ENCODE peak calls at places on chromosome 5, in eight cellular contexts. One of them, this sample, is unnamed.

GRCh38 chr5:32193591-32193990 is 19.5 kb upstream of the GOLPH3 start:
- DNase-seq in HT-29: peak
- DNase-seq in EH: peak
- DNase-seq in LoVo: peak
- DNase-seq in HTR-8/SVneo: peak
- DNase-seq in GM12865: no peak
- DNase-seq in fibroblast of lung: peak
- DNase-seq in activated CD8-positive, alpha-beta memory T cell treated with anti-CD3 and anti-CD28 coated beads, Interleukin-2, amount 50 U/mL, for 48 hours: peak
- DNase-seq in this sample: peak

GRCh38 chr5:143355710-143356109 is 47.8 kb downstream of the NR3C1 start:
- DNase-seq in activated CD8-positive, alpha-beta memory T cell treated with anti-CD3 and anti-CD28 coated beads, Interleukin-2, amount 50 U/mL, for 48 hours: no peak
- DNase-seq in GM12865: peak
- DNase-seq in LoVo: peak
- DNase-seq in HT-29: peak
- DNase-seq in HTR-8/SVneo: peak
- DNase-seq in EH: peak
- DNase-seq in fibroblast of lung: peak
- DNase-seq in this sample: peak

GRCh38 chr5:152542741-152543140 is 137.7 kb upstream of the NMUR2 start:
- DNase-seq in LoVo: no peak
- DNase-seq in EH: peak
- DNase-seq in GM12865: no peak
- DNase-seq in HT-29: peak
- DNase-seq in HTR-8/SVneo: no peak
- DNase-seq in fibroblast of lung: peak
- DNase-seq in activated CD8-positive, alpha-beta memory T cell treated with anti-CD3 and anti-CD28 coated beads, Interleukin-2, amount 50 U/mL, for 48 hours: no peak
- DNase-seq in this sample: no peak

GRCh38 chr5:101036778-101037177 is 133.7 kb upstream of the ST8SIA4 start:
- DNase-seq in fibroblast of lung: no peak
- DNase-seq in HTR-8/SVneo: no peak
- DNase-seq in EH: no peak
- DNase-seq in HT-29: no peak
- DNase-seq in activated CD8-positive, alpha-beta memory T cell treated with anti-CD3 and anti-CD28 coated beads, Interleukin-2, amount 50 U/mL, for 48 hours: no peak
- DNase-seq in LoVo: no peak
- DNase-seq in GM12865: no peak
- DNase-seq in this sample: no peak

GRCh38 chr5:103441523-103441922 is 121.1 kb downstream of the NUDT12 start:
- DNase-seq in HTR-8/SVneo: no peak
- DNase-seq in fibroblast of lung: no peak
- DNase-seq in activated CD8-positive, alpha-beta memory T cell treated with anti-CD3 and anti-CD28 coated beads, Interleukin-2, amount 50 U/mL, for 48 hours: no peak
- DNase-seq in GM12865: no peak
- DNase-seq in EH: no peak
- DNase-seq in LoVo: no peak
- DNase-seq in HT-29: peak
- DNase-seq in this sample: no peak

GRCh38 chr5:66653380-66653779 is 57.2 kb downstream of the MAST4 start:
- DNase-seq in HTR-8/SVneo: no peak
- DNase-seq in fibroblast of lung: peak
- DNase-seq in LoVo: no peak
- DNase-seq in GM12865: no peak
- DNase-seq in activated CD8-positive, alpha-beta memory T cell treated with anti-CD3 and anti-CD28 coated beads, Interleukin-2, amount 50 U/mL, for 48 hours: no peak
- DNase-seq in EH: peak
- DNase-seq in HT-29: no peak
- DNase-seq in this sample: no peak

GRCh38 chr5:77946381-77947050 is 170.4 kb upstream of the TBCA start:
- DNase-seq in EH: no peak
- DNase-seq in activated CD8-positive, alpha-beta memory T cell treated with anti-CD3 and anti-CD28 coated beads, Interleukin-2, amount 50 U/mL, for 48 hours: no peak
- DNase-seq in HTR-8/SVneo: peak
- DNase-seq in GM12865: no peak
- DNase-seq in fibroblast of lung: no peak
- DNase-seq in LoVo: no peak
- DNase-seq in HT-29: no peak
- DNase-seq in this sample: no peak

GRCh38 chr5:35518104-35518503 is 99.6 kb upstream of the SPEF2 start:
- DNase-seq in activated CD8-positive, alpha-beta memory T cell treated with anti-CD3 and anti-CD28 coated beads, Interleukin-2, amount 50 U/mL, for 48 hours: no peak
- DNase-seq in LoVo: no peak
- DNase-seq in EH: no peak
- DNase-seq in HT-29: no peak
- DNase-seq in HTR-8/SVneo: no peak
- DNase-seq in fibroblast of lung: no peak
- DNase-seq in GM12865: peak
- DNase-seq in this sample: no peak

GRCh38 chr5:172800088-172800551 is 29.1 kb upstream of the DUSP1 start:
- DNase-seq in LoVo: no peak
- DNase-seq in EH: peak
- DNase-seq in activated CD8-positive, alpha-beta memory T cell treated with anti-CD3 and anti-CD28 coated beads, Interleukin-2, amount 50 U/mL, for 48 hours: no peak
- DNase-seq in GM12865: no peak
- DNase-seq in HTR-8/SVneo: no peak
- DNase-seq in fibroblast of lung: peak
- DNase-seq in HT-29: no peak
- DNase-seq in this sample: peak

GRCh38 chr5:169628891-169629290 is 8.2 kb upstream of the DOCK2 start:
- DNase-seq in HT-29: no peak
- DNase-seq in LoVo: no peak
- DNase-seq in fibroblast of lung: peak
- DNase-seq in HTR-8/SVneo: no peak
- DNase-seq in EH: peak
- DNase-seq in GM12865: no peak
- DNase-seq in activated CD8-positive, alpha-beta memory T cell treated with anti-CD3 and anti-CD28 coated beads, Interleukin-2, amount 50 U/mL, for 48 hours: no peak
- DNase-seq in this sample: no peak

GRCh38 chr5:159805021-159805420 is 111.3 kb upstream of the ADRA1B start:
- DNase-seq in HTR-8/SVneo: no peak
- DNase-seq in EH: peak
- DNase-seq in fibroblast of lung: peak
- DNase-seq in GM12865: no peak
- DNase-seq in activated CD8-positive, alpha-beta memory T cell treated with anti-CD3 and anti-CD28 coated beads, Interleukin-2, amount 50 U/mL, for 48 hours: no peak
- DNase-seq in HT-29: no peak
- DNase-seq in LoVo: no peak
- DNase-seq in this sample: peak

GRCh38 chr5:81182396-81183390 is 50.4 kb upstream of the CKMT2 start:
- DNase-seq in GM12865: peak
- DNase-seq in HTR-8/SVneo: no peak
- DNase-seq in LoVo: no peak
- DNase-seq in HT-29: no peak
- DNase-seq in EH: no peak
- DNase-seq in activated CD8-positive, alpha-beta memory T cell treated with anti-CD3 and anti-CD28 coated beads, Interleukin-2, amount 50 U/mL, for 48 hours: no peak
- DNase-seq in fibroblast of lung: no peak
- DNase-seq in this sample: no peak

GRCh38 chr5:157342822-157343402 is 77.0 kb downstream of the CYFIP2 start:
- DNase-seq in EH: peak
- DNase-seq in HTR-8/SVneo: peak
- DNase-seq in LoVo: peak
- DNase-seq in GM12865: peak
- DNase-seq in HT-29: peak
- DNase-seq in activated CD8-positive, alpha-beta memory T cell treated with anti-CD3 and anti-CD28 coated beads, Interleukin-2, amount 50 U/mL, for 48 hours: peak
- DNase-seq in fibroblast of lung: no peak
- DNase-seq in this sample: no peak

GRCh38 chr5:98865690-98866089 is 63.1 kb downstream of the CHD1 start:
- DNase-seq in HT-29: no peak
- DNase-seq in HTR-8/SVneo: no peak
- DNase-seq in LoVo: no peak
- DNase-seq in activated CD8-positive, alpha-beta memory T cell treated with anti-CD3 and anti-CD28 coated beads, Interleukin-2, amount 50 U/mL, for 48 hours: no peak
- DNase-seq in GM12865: no peak
- DNase-seq in EH: no peak
- DNase-seq in fibroblast of lung: no peak
- DNase-seq in this sample: no peak

GRCh38 chr5:60541980-60542379 is 158.0 kb downstream of the DEPDC1B start:
- DNase-seq in HTR-8/SVneo: no peak
- DNase-seq in GM12865: peak
- DNase-seq in HT-29: no peak
- DNase-seq in activated CD8-positive, alpha-beta memory T cell treated with anti-CD3 and anti-CD28 coated beads, Interleukin-2, amount 50 U/mL, for 48 hours: no peak
- DNase-seq in fibroblast of lung: peak
- DNase-seq in EH: peak
- DNase-seq in LoVo: peak
- DNase-seq in this sample: no peak

GRCh38 chr5:2378108-2378507 is 373.4 kb downstream of the IRX2 start:
- DNase-seq in LoVo: no peak
- DNase-seq in fibroblast of lung: no peak
- DNase-seq in EH: no peak
- DNase-seq in HTR-8/SVneo: no peak
- DNase-seq in GM12865: no peak
- DNase-seq in HT-29: no peak
- DNase-seq in activated CD8-positive, alpha-beta memory T cell treated with anti-CD3 and anti-CD28 coated beads, Interleukin-2, amount 50 U/mL, for 48 hours: no peak
- DNase-seq in this sample: no peak

GRCh38 chr5:29790281-29790680 is 1403.2 kb upstream of the CDH6 start:
- DNase-seq in GM12865: no peak
- DNase-seq in HT-29: no peak
- DNase-seq in HTR-8/SVneo: no peak
- DNase-seq in fibroblast of lung: no peak
- DNase-seq in LoVo: no peak
- DNase-seq in EH: no peak
- DNase-seq in activated CD8-positive, alpha-beta memory T cell treated with anti-CD3 and anti-CD28 coated beads, Interleukin-2, amount 50 U/mL, for 48 hours: no peak
- DNase-seq in this sample: no peak

GRCh38 chr5:110386782-110387181 is 339.7 kb downstream of the TMEM232 start:
- DNase-seq in GM12865: no peak
- DNase-seq in activated CD8-positive, alpha-beta memory T cell treated with anti-CD3 and anti-CD28 coated beads, Interleukin-2, amount 50 U/mL, for 48 hours: no peak
- DNase-seq in EH: peak
- DNase-seq in HT-29: no peak
- DNase-seq in fibroblast of lung: peak
- DNase-seq in HTR-8/SVneo: peak
- DNase-seq in LoVo: no peak
- DNase-seq in this sample: no peak

GRCh38 chr5:158879993-158880392 is 219.7 kb downstream of the EBF1 start:
- DNase-seq in HT-29: no peak
- DNase-seq in LoVo: no peak
- DNase-seq in HTR-8/SVneo: no peak
- DNase-seq in fibroblast of lung: no peak
- DNase-seq in GM12865: peak
- DNase-seq in activated CD8-positive, alpha-beta memory T cell treated with anti-CD3 and anti-CD28 coated beads, Interleukin-2, amount 50 U/mL, for 48 hours: no peak
- DNase-seq in EH: no peak
- DNase-seq in this sample: no peak

GRCh38 chr5:37248970-37249819 is at the start of gene CPLANE1:
- DNase-seq in GM12865: peak
- DNase-seq in fibroblast of lung: peak
- DNase-seq in EH: peak
- DNase-seq in HT-29: peak
- DNase-seq in activated CD8-positive, alpha-beta memory T cell treated with anti-CD3 and anti-CD28 coated beads, Interleukin-2, amount 50 U/mL, for 48 hours: peak
- DNase-seq in HTR-8/SVneo: peak
- DNase-seq in LoVo: peak
- DNase-seq in this sample: peak

GRCh38 chr5:24177821-24178220 is 467.0 kb downstream of the CDH10 start:
- DNase-seq in LoVo: no peak
- DNase-seq in HT-29: no peak
- DNase-seq in HTR-8/SVneo: no peak
- DNase-seq in activated CD8-positive, alpha-beta memory T cell treated with anti-CD3 and anti-CD28 coated beads, Interleukin-2, amount 50 U/mL, for 48 hours: no peak
- DNase-seq in EH: no peak
- DNase-seq in fibroblast of lung: no peak
- DNase-seq in GM12865: no peak
- DNase-seq in this sample: no peak

GRCh38 chr5:59123595-59124561 is 541.0 kb downstream of the RAB3C start:
- DNase-seq in activated CD8-positive, alpha-beta memory T cell treated with anti-CD3 and anti-CD28 coated beads, Interleukin-2, amount 50 U/mL, for 48 hours: no peak
- DNase-seq in LoVo: no peak
- DNase-seq in EH: no peak
- DNase-seq in HT-29: no peak
- DNase-seq in HTR-8/SVneo: no peak
- DNase-seq in GM12865: peak
- DNase-seq in fibroblast of lung: no peak
- DNase-seq in this sample: no peak

GRCh38 chr5:97923496-97923895 is 740.4 kb upstream of the RIOK2 start:
- DNase-seq in GM12865: peak
- DNase-seq in EH: no peak
- DNase-seq in activated CD8-positive, alpha-beta memory T cell treated with anti-CD3 and anti-CD28 coated beads, Interleukin-2, amount 50 U/mL, for 48 hours: no peak
- DNase-seq in HT-29: no peak
- DNase-seq in HTR-8/SVneo: no peak
- DNase-seq in LoVo: no peak
- DNase-seq in fibroblast of lung: no peak
- DNase-seq in this sample: no peak

GRCh38 chr5:132714456-132715307 is 22.7 kb downstream of the KIF3A start:
- DNase-seq in EH: peak
- DNase-seq in fibroblast of lung: peak
- DNase-seq in HT-29: peak
- DNase-seq in HTR-8/SVneo: no peak
- DNase-seq in activated CD8-positive, alpha-beta memory T cell treated with anti-CD3 and anti-CD28 coated beads, Interleukin-2, amount 50 U/mL, for 48 hours: no peak
- DNase-seq in GM12865: peak
- DNase-seq in LoVo: no peak
- DNase-seq in this sample: no peak

GRCh38 chr5:132263548-132264261 is 6.2 kb downstream of the PDLIM4 start:
- DNase-seq in LoVo: peak
- DNase-seq in HT-29: no peak
- DNase-seq in GM12865: no peak
- DNase-seq in activated CD8-positive, alpha-beta memory T cell treated with anti-CD3 and anti-CD28 coated beads, Interleukin-2, amount 50 U/mL, for 48 hours: no peak
- DNase-seq in HTR-8/SVneo: peak
- DNase-seq in EH: peak
- DNase-seq in fibroblast of lung: peak
- DNase-seq in this sample: no peak

GRCh38 chr5:108345541-108346171 is 36.2 kb downstream of the FBXL17 start:
- DNase-seq in HT-29: peak
- DNase-seq in fibroblast of lung: peak
- DNase-seq in GM12865: peak
- DNase-seq in EH: peak
- DNase-seq in HTR-8/SVneo: peak
- DNase-seq in activated CD8-positive, alpha-beta memory T cell treated with anti-CD3 and anti-CD28 coated beads, Interleukin-2, amount 50 U/mL, for 48 hours: no peak
- DNase-seq in LoVo: peak
- DNase-seq in this sample: no peak

GRCh38 chr5:149475777-149476176 is 75.5 kb downstream of the CSNK1A1 start:
- DNase-seq in LoVo: no peak
- DNase-seq in fibroblast of lung: no peak
- DNase-seq in GM12865: no peak
- DNase-seq in EH: no peak
- DNase-seq in HTR-8/SVneo: no peak
- DNase-seq in HT-29: no peak
- DNase-seq in activated CD8-positive, alpha-beta memory T cell treated with anti-CD3 and anti-CD28 coated beads, Interleukin-2, amount 50 U/mL, for 48 hours: no peak
- DNase-seq in this sample: no peak

GRCh38 chr5:58117491-58117890 is 342.4 kb downstream of the PLK2 start:
- DNase-seq in fibroblast of lung: no peak
- DNase-seq in HTR-8/SVneo: no peak
- DNase-seq in HT-29: no peak
- DNase-seq in activated CD8-positive, alpha-beta memory T cell treated with anti-CD3 and anti-CD28 coated beads, Interleukin-2, amount 50 U/mL, for 48 hours: no peak
- DNase-seq in EH: no peak
- DNase-seq in GM12865: no peak
- DNase-seq in LoVo: no peak
- DNase-seq in this sample: no peak

This sample was measured in heart left ventricle.